ENCODE peak calls at places on chromosomes 12 and 14, in seven cellular contexts. N, T, U, L, E, W and F are unnamed samples. For H3K27me3, the result is how much of the 10 kb centered on the place peaks cover.

GRCh38 chr12:14216405-14217294 is 148.8 kb upstream of the ATF7IP start:
- DNase-seq in L (no peak), N (peak), U (peak), W (peak), E (peak), T (peak), F (peak)

GRCh38 chr12:130281157-130281799 is 56.4 kb upstream of the PIWIL1 start:
- DNase-seq in N (no peak), W (peak), T (no peak), L (peak), U (no peak), E (no peak), F (no peak)

GRCh38 chr12:93836616-93837260 is 159.6 kb downstream of the CRADD start:
- DNase-seq in E (no peak), T (no peak), L (no peak), U (no peak), N (no peak), W (no peak), F (no peak)

GRCh38 chr14:92897922-92898599 is 24.9 kb upstream of the CHGA start:
- DNase-seq in N (no peak), T (no peak), L (no peak), W (peak), U (no peak), E (no peak), F (no peak)

GRCh38 chr14:38210587-38211257 is 3.0 kb downstream of the SSTR1 start:
- DNase-seq in N (no peak), U (no peak), W (peak), E (peak), T (peak), L (no peak), F (peak)

GRCh38 chr14:22849212-22849819 is 12.9 kb downstream of the MMP14 start:
- DNase-seq in U (no peak), L (peak), T (peak), N (peak), W (peak), E (no peak), F (no peak)

GRCh38 chr12:56160160-56160763 is 2.1 kb downstream of the MYL6 start:
- DNase-seq in E (peak), L (no peak), N (peak), W (peak), U (no peak), T (no peak), F (no peak)

GRCh38 chr14:22375321-22375930 is 213.6 kb downstream of the DAD1 start:
- DNase-seq in W (peak), E (peak), U (peak), T (peak), N (peak), L (peak), F (peak)

GRCh38 chr12:113568021-113568420 is 96.3 kb upstream of the LHX5 start:
- DNase-seq in L (no peak), N (no peak), E (no peak), W (no peak), T (no peak), U (no peak), F (no peak)

GRCh38 chr12:70367268-70368141 is 1.4 kb downstream of the KCNMB4 start:
- DNase-seq in U (no peak), N (peak), L (peak), W (peak), E (peak), T (peak), F (peak)

GRCh38 chr12:32344047-32344446 is 55.3 kb upstream of the FGD4 start:
- DNase-seq in N (no peak), W (no peak), T (no peak), L (no peak), U (no peak), E (no peak), F (no peak)

GRCh38 chr12:105256011-105256410 is 20.0 kb upstream of the APPL2 start:
- DNase-seq in T (peak), E (no peak), U (no peak), N (no peak), L (no peak), W (peak), F (no peak)

GRCh38 chr14:63357841-63358240 is 39.1 kb upstream of the GPHB5 start:
- DNase-seq in U (no peak), T (no peak), L (no peak), E (no peak), N (no peak), W (no peak), F (no peak)

GRCh38 chr12:40375076-40375475 is 150.3 kb downstream of the LRRK2 start:
- DNase-seq in N (no peak), E (peak), W (peak), T (no peak), U (no peak), L (no peak), F (no peak)

GRCh38 chr14:57266060-57266459 is 2.6 kb downstream of the EXOC5 start:
- DNase-seq in W (peak), L (no peak), U (no peak), T (no peak), E (peak), N (no peak), F (peak)

GRCh38 chr12:55720071-55720564 is at the start of gene RDH5:
- DNase-seq in L (no peak), T (peak), N (peak), E (no peak), W (peak), U (no peak), F (peak)

GRCh38 chr12:591167-591570 is 72.1 kb downstream of the NINJ2 start:
- DNase-seq in W (no peak), L (peak), U (no peak), T (no peak), N (no peak), E (no peak), F (no peak)

GRCh38 chr12:57611116-57611809 is at the start of gene ARHGEF25:
- DNase-seq in T (no peak), U (peak), N (no peak), L (peak), W (peak), E (peak), F (peak)

GRCh38 chr12:40010899-40011774 is 94.7 kb downstream of the SLC2A13 start:
- DNase-seq in N (peak), T (peak), U (peak), L (peak), W (peak), E (peak), F (peak)

GRCh38 chr12:53676715-53677611 is 1.1 kb upstream of the ATP5MC2 start:
- DNase-seq in N (no peak), W (peak), T (no peak), E (peak), U (no peak), L (no peak), F (peak)

GRCh38 chr14:79510659-79511058 is 700.6 kb downstream of the DIO2 start:
- DNase-seq in L (no peak), W (peak), N (no peak), T (peak), E (no peak), U (no peak), F (peak)

GRCh38 chr12:121263206-121263605 is 33.3 kb downstream of the CAMKK2 start:
- DNase-seq in E (no peak), W (no peak), U (no peak), T (no peak), L (no peak), N (no peak), F (no peak)

GRCh38 chr14:103313704-103314103 is 20.3 kb upstream of the EIF5 start:
- DNase-seq in W (peak), U (no peak), T (no peak), N (peak), E (peak), L (no peak), F (no peak)

GRCh38 chr14:37592288-37593274 is 2.5 kb downstream of the FOXA1 start:
- DNase-seq in T (no peak), N (no peak), L (no peak), W (no peak), E (no peak), U (no peak), F (no peak)

GRCh38 chr14:68140801-68141200 is 321.2 kb downstream of the RAD51B start:
- DNase-seq in U (no peak), L (no peak), W (no peak), T (no peak), E (no peak), N (no peak), F (no peak)
- H3K9ac ChIP-seq in U (no peak), L (peak), W (peak), T (peak), E (no peak), N (peak), F (no peak)

GRCh38 chr14:74469548-74470518 is 23.3 kb downstream of the NPC2 start:
- DNase-seq in W (no peak), E (peak), L (no peak), T (no peak), U (no peak), N (no peak), F (no peak)
- H3K27me3 ChIP-seq in W (under half), E (under half), L (under half), T (under half), U (under half), N (under half), F (under half)

DNA sequence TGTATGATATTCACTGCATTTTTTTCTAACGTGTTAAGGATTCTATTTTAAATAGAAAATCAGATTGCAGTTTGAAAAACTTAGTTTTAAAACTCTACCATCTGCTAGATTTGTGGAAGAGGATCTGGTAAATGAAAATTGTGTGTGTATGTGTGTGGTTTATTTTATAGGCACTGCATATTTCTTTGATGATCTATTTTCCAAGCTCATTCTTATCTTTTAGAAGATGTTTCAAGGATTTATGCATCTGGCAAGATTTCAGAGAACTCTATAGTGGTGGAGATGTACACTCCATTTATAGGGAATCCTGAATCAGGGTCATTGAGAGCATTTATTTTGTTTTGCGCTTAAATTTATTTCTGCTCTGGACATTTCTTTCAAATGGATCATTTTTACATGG is 69.8 kb downstream of the HMGA2 start:
- DNase-seq in E (no peak), L (no peak), N (no peak), W (peak), T (no peak), U (no peak), F (no peak)
- H3K9ac ChIP-seq in E (no peak), L (peak), N (no peak), W (no peak), T (peak), U (no peak), F (no peak)

GRCh38 chr14:104700224-104700623 is 10.8 kb downstream of the INF2 start:
- DNase-seq in W (no peak), T (no peak), U (no peak), L (no peak), N (no peak), E (no peak), F (no peak)
- H3K27me3 ChIP-seq in W (under half), T (under half), U (under half), L (under half), N (under half), E (under half), F (under half)

DNA sequence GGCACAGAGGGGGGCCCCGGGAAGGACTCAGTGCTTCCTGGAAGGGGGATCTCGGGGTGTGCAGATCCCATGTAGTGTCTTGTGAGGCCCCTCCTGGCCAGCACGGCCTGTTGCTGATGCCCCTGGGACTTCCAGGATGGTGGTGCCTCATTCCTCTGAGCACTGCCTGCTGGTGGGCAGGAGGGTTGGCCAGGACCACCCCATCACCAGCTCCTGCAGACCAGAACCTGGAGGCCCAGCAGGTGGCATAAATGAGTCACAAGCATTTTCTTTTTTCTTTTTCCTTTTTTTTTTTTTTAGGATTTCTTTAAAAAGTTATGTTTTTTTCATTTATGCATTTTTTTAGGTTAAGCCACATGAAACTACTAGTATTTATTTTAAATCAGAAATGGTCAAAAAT is 8.0 kb downstream of the MMP17 start:
- DNase-seq in U (no peak), W (peak), T (no peak), L (peak), E (peak), N (no peak), F (peak)
- H3K9ac ChIP-seq in U (no peak), W (no peak), T (no peak), L (no peak), E (no peak), N (no peak), F (no peak)

GRCh38 chr12:51388826-51389225 is 2.4 kb downstream of the GALNT6 start:
- DNase-seq in N (no peak), T (no peak), U (no peak), W (no peak), L (no peak), E (no peak), F (no peak)
- H3K27me3 ChIP-seq in N (under half), T (under half), U (under half), W (under half), L (under half), E (under half), F (under half)

GRCh38 chr14:74610866-74611671 is 968 bp downstream of the LTBP2 start:
- DNase-seq in N (peak), U (no peak), T (no peak), L (no peak), W (peak), E (peak), F (peak)
- H3K9ac ChIP-seq in N (peak), U (no peak), T (peak), L (peak), W (peak), E (peak), F (peak)

DNA sequence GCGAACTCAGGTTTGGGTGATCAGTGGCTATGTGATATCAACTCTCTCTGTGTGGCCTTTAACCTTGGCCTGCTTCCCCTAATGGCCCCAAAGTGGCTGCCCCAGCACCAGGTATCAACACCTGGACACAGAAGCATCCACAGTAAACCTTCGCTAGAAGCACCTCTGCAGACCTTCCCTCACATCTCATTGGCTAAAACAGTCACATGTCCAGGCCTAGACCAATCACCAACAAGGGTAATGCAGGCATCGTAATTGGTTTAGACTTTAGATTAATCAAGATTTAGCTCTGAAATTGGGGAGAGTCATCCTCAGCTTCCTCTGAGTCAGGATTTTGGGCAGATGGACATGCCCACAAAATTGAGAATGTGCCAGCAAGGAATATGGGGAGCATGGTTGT is 92.5 kb upstream of the MYL2 start:
- DNase-seq in W (no peak), T (no peak), U (no peak), L (no peak), E (no peak), N (no peak), F (no peak)
- H3K27me3 ChIP-seq in W (under half), T (under half), U (under half), L (under half), E (under half), N (under half), F (under half)